ENCODE peak calls at places on chromosome 20, in five cellular contexts. Q, O, R, M and A are unnamed samples.

GRCh38 chr20:4358566-4358965 is 343.2 kb upstream of the RNF24 start:
- DNase-seq in O (no peak), Q (no peak), R (no peak), M (no peak), A (no peak)

GRCh38 chr20:6566821-6567220 is 200.7 kb upstream of the BMP2 start:
- DNase-seq in R (no peak), O (no peak), M (no peak), Q (no peak), A (no peak)

GRCh38 chr20:41218466-41218865 is 81.1 kb downstream of the PLCG1 start:
- DNase-seq in M (no peak), O (no peak), R (no peak), Q (no peak), A (no peak)

GRCh38 chr20:61611401-61611800 is 359.3 kb downstream of the CDH4 start:
- DNase-seq in M (no peak), O (no peak), Q (no peak), R (no peak), A (no peak)

GRCh38 chr20:38825901-38826625 is 20.6 kb downstream of the PPP1R16B start:
- DNase-seq in R (peak; percentile 15), O (no peak), Q (no peak), M (no peak), A (peak; percentile 86)

GRCh38 chr20:43515628-43516027 is 8.1 kb downstream of the L3MBTL1 start:
- DNase-seq in Q (no peak), R (no peak), O (no peak), M (peak; percentile 43), A (no peak)

GRCh38 chr20:3168079-3168828 is 5.1 kb downstream of the LZTS3 start:
- DNase-seq in M (no peak), Q (peak; percentile 41), O (peak; percentile 64), R (no peak), A (no peak)

GRCh38 chr20:57013741-57014140 is 252.7 kb downstream of the BMP7 start:
- DNase-seq in R (no peak), O (no peak), M (peak; percentile 43), Q (no peak), A (no peak)

GRCh38 chr20:2521369-2522305 is 12.9 kb upstream of the ZNF343 start:
- DNase-seq in M (peak; percentile 34), O (peak; percentile 41), Q (no peak), R (peak; percentile 39), A (peak; percentile 51)

GRCh38 chr20:48945840-48946514 is 24.5 kb downstream of the ARFGEF2 start:
- DNase-seq in R (peak; percentile 81), M (no peak), Q (no peak), O (peak; percentile 88), A (peak; percentile 40)

GRCh38 chr20:10673176-10673830 is 496 bp downstream of the JAG1 start:
- DNase-seq in O (peak; percentile 32), Q (peak; percentile 87), R (no peak), M (peak; percentile 15), A (peak; percentile 26)

GRCh38 chr20:21174425-21175239 is 48.8 kb downstream of the KIZ start:
- DNase-seq in R (no peak), Q (no peak), M (no peak), O (no peak), A (no peak)
- TF ChIP-seq POLR2AphosphoS5 in R (no peak), Q (no peak), M (no peak), O (no peak), A (no peak)

GRCh38 chr20:63319164-63320040 is 26.4 kb downstream of the COL20A1 start:
- DNase-seq in Q (no peak), R (no peak), M (no peak), O (no peak), A (no peak)

GRCh38 chr20:63321148-63321831 is 28.3 kb downstream of the COL20A1 start:
- DNase-seq in O (no peak), Q (peak; percentile 72), R (no peak), M (no peak), A (no peak)

GRCh38 chr20:63320616-63321147 is 27.7 kb downstream of the COL20A1 start:
- DNase-seq in O (no peak), M (no peak), R (no peak), Q (no peak), A (no peak)

GRCh38 chr20:63318391-63319163 is 25.6 kb downstream of the COL20A1 start:
- DNase-seq in R (no peak), Q (no peak), O (no peak), M (no peak), A (no peak)

GRCh38 chr20:63320041-63320511 is 27.1 kb downstream of the COL20A1 start:
- DNase-seq in O (no peak), Q (no peak), R (no peak), M (no peak), A (no peak)
- TF ChIP-seq CTCF in O (no peak), Q (no peak), R (no peak), M (no peak), A (no peak)

GRCh38 chr20:45329497-45330319 is 18.5 kb downstream of the SDC4 start:
- DNase-seq in Q (no peak), O (no peak), M (no peak), R (no peak), A (no peak)
- TF ChIP-seq POLR2AphosphoS5 in Q (no peak), O (no peak), M (no peak), R (no peak), A (no peak)

GRCh38 chr20:55592866-55593265 is 412.5 kb downstream of the CBLN4 start:
- DNase-seq in M (no peak), R (no peak), Q (no peak), O (no peak), A (no peak)
- TF ChIP-seq CTCF in M (no peak), R (no peak), Q (no peak), O (no peak), A (no peak)

DNA sequence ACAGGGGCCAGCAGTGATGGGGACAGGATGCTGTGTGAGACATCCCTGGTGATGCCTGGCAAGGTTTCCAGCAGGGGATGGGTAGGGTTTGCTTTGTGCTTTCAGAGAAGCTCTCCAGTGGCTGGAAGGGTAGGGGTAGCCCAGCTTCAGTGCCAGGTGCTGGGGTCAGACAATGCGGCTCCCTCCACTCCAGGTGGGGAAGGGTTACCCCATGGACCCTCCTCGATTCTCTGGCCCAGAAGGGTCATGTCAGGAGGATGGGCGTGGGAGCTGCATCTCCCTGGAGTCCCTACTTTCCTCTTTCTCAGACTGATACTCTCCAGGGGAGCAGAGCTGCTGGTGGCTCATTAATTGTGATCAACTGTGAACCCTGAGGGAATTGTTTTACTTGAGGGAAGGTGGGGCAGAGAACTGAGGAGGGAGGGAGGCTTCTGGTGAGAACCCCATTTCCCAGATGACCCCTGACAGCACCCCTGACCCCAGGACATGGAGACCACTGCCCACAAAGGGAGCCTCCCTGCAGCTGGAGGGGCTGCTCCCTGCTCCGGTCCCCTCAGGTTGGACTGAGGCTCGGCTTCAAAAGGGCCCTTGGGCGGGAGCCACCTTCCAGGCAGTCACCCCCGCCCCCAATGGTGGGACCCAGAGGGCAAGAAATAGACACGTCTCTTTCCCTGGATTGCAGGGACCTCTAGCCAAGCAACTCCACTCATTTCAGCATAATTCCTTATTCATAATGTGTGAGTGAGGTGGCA is 100.9 kb upstream of the BHLHE23 start:
- DNase-seq in O (no peak), M (no peak), R (no peak), Q (peak; percentile 52), A (no peak)
- TF ChIP-seq POLR2AphosphoS5 in O (no peak), M (no peak), R (no peak), Q (no peak), A (no peak)

GRCh38 chr20:33822423-33822822 is 11.3 kb downstream of the CHMP4B start:
- DNase-seq in M (no peak), R (no peak), Q (no peak), O (no peak), A (no peak)
- TF ChIP-seq CTCF in M (no peak), R (no peak), Q (no peak), O (no peak), A (no peak)

GRCh38 chr20:37524859-37525708 is 2.6 kb downstream of the BLCAP start:
- DNase-seq in O (peak; percentile 18), M (no peak), Q (peak; percentile 39), R (no peak), A (no peak)

GRCh38 chr20:37525810-37526209 is 1.9 kb downstream of the BLCAP start:
- DNase-seq in O (peak; percentile 4), Q (peak; percentile 31), M (no peak), R (no peak), A (no peak)

GRCh38 chr20:37527638-37528441 is at the start of gene BLCAP:
- DNase-seq in R (peak; percentile 73), Q (peak; percentile 97), O (peak; percentile 94), M (peak; percentile 97), A (peak; percentile 87)

GRCh38 chr20:37526839-37527637 is 638 bp downstream of the BLCAP start:
- DNase-seq in Q (peak; percentile 72), M (peak; percentile 39), O (peak; percentile 41), R (no peak), A (no peak)

DNA sequence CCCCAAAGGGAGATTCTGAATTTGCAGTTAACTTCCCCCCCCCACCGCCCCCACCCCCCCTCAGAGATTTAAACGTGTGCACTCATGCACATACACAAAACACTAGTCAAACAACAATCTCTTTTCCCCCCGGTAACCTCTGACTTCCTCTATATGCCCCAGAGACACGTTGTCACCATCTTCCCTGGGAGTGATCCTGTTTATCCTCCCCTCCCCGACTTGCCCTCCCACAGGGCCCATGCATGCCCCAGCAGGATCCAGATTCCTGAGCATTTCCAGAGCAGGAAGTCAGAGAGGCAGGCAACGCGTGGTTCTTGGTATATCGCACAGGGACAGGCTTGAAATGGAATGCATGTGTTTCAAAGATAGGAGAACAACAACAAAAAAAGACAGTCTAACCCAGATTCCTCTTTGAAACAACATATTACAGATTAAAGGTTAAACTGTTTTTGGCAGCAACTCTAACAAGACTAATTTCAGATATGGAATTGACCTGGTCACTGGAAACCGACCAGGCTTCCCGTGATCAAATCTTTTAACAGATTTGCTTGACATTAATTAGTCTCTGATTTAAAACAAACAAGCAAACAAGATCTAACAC is 1.3 kb downstream of the BLCAP start:
- DNase-seq in Q (peak; percentile 72), R (no peak), M (peak; percentile 75), O (peak; percentile 33), A (peak; percentile 97)
- TF ChIP-seq POLR2AphosphoS5 in Q (peak; percentile 48), R (no peak), M (peak; percentile 60), O (peak; percentile 66), A (peak; percentile 69)

GRCh38 chr20:63979221-63979548 is 257 bp downstream of the SAMD10 start:
- DNase-seq in Q (no peak), O (no peak), M (no peak), R (no peak), A (no peak)

GRCh38 chr20:63980317-63980805 is 571 bp upstream of the PRPF6 start:
- DNase-seq in R (no peak), O (no peak), M (no peak), Q (no peak), A (no peak)

GRCh38 chr20:63978319-63979220 is 872 bp downstream of the SAMD10 start:
- DNase-seq in M (peak; percentile 72), Q (peak; percentile 92), R (no peak), O (peak; percentile 90), A (peak; percentile 30)

GRCh38 chr20:63980806-63981728 is at the start of gene PRPF6:
- DNase-seq in Q (peak; percentile 99), R (peak; percentile 91), O (peak; percentile 97), M (peak; percentile 94), A (peak; percentile 94)

GRCh38 chr20:63979549-63980316 is at the start of gene SAMD10:
- DNase-seq in Q (peak; percentile 91), M (peak; percentile 63), R (no peak), O (peak; percentile 59), A (peak; percentile 35)
- TF ChIP-seq CTCF in Q (no peak), M (peak; percentile 11), R (no peak), O (peak; percentile 36), A (peak; percentile 17)